ENCODE peak calls at places on chromosomes 4 and X, in four cellular contexts. I, P, T and R are unnamed samples.

GRCh38 chr4:1767770-1768366 is 25.2 kb upstream of the FGFR3 start:
- DNase-seq in P (peak), T (peak), I (peak), R (no peak)

GRCh38 chr4:127782025-127782274 is 172 bp upstream of the HSPA4L start:
- DNase-seq in T (peak), I (peak), P (peak), R (no peak)

GRCh38 chr4:173835863-173836262 is 305.8 kb upstream of the HAND2 start:
- DNase-seq in P (peak), I (peak), T (no peak), R (no peak)

GRCh38 chrX:33741807-33742206 is 390.3 kb downstream of the FAM47A start:
- DNase-seq in P (no peak), I (no peak), T (no peak), R (no peak)

GRCh38 chr4:87524456-87524855 is 4.7 kb downstream of the SPARCL1 start:
- DNase-seq in P (no peak), T (no peak), I (no peak), R (no peak)

GRCh38 chrX:42384956-42385355 is 393.0 kb downstream of the PPP1R2C start:
- DNase-seq in P (peak), T (no peak), I (peak), R (no peak)

GRCh38 chr4:16413794-16414555 is 187.7 kb upstream of the TAPT1 start:
- DNase-seq in T (no peak), P (no peak), I (no peak), R (no peak)

GRCh38 chr4:57119054-57119651 is 9.0 kb upstream of the IGFBP7 start:
- DNase-seq in I (no peak), P (peak), T (no peak), R (no peak)

GRCh38 chr4:187118166-187118565 is 394.5 kb upstream of the FAT1 start:
- DNase-seq in T (no peak), P (no peak), I (no peak), R (no peak)

GRCh38 chrX:69123481-69123880 is 41.8 kb downstream of the PJA1 start:
- DNase-seq in T (no peak), I (no peak), P (no peak), R (no peak)

GRCh38 chrX:19513383-19513782 is 1.9 kb downstream of the MAP3K15 start:
- DNase-seq in P (peak), I (no peak), T (peak), R (no peak)

GRCh38 chrX:68462197-68462596 is 28.9 kb upstream of the OPHN1 start:
- DNase-seq in P (peak), T (no peak), I (no peak), R (no peak)

GRCh38 chr4:27005512-27006246 is 145.0 kb downstream of the STIM2 start:
- DNase-seq in T (no peak), P (peak), I (no peak), R (no peak)

GRCh38 chrX:39067866-39068265 is 266.6 kb downstream of the MID1IP1 start:
- DNase-seq in P (no peak), T (no peak), I (no peak), R (no peak)

GRCh38 chr4:57099363-57099762 is 10.8 kb downstream of the IGFBP7 start:
- DNase-seq in P (no peak), I (no peak), T (no peak), R (no peak)

GRCh38 chrX:497201-497710 is 110.5 kb upstream of the PPP2R3B start:
- DNase-seq in T (no peak), I (no peak), P (no peak), R (no peak)

GRCh38 chr4:101953949-101954348 is 163.4 kb downstream of the BANK1 start:
- DNase-seq in P (peak), I (peak), T (no peak), R (no peak)

GRCh38 chr4:129583868-129584267 is 487.9 kb downstream of the C4orf33 start:
- DNase-seq in P (peak), T (no peak), I (no peak), R (no peak)

GRCh38 chr4:24067781-24068193 is 177.9 kb upstream of the PPARGC1A start:
- DNase-seq in I (peak), P (peak), T (no peak), R (no peak)

GRCh38 chrX:39162322-39162721 is 361.1 kb downstream of the MID1IP1 start:
- DNase-seq in P (no peak), I (no peak), T (no peak), R (no peak)

GRCh38 chrX:69285401-69285871 is 120.2 kb upstream of the PJA1 start:
- DNase-seq in T (no peak), I (no peak), P (peak), R (peak)

GRCh38 chrX:35682481-35682880 is 115.7 kb upstream of the MAGEB16 start:
- DNase-seq in I (no peak), P (peak), T (no peak), R (no peak)

GRCh38 chrX:17689971-17690409 is 47.3 kb upstream of the SCML1 start:
- DNase-seq in T (peak), P (peak), I (peak), R (peak)

GRCh38 chr4:143626134-143626859 is 74.2 kb downstream of the FREM3 start:
- DNase-seq in I (no peak), P (no peak), T (peak), R (peak)

GRCh38 chr4:681736-682451 is 7.1 kb downstream of the SLC49A3 start:
- DNase-seq in I (peak), T (peak), P (no peak), R (peak)

GRCh38 chr4:30917946-30918345 is 197.8 kb downstream of the PCDH7 start:
- DNase-seq in P (no peak), T (no peak), I (no peak), R (no peak)

GRCh38 chr4:22099896-22100295 is 151.3 kb upstream of the KCNIP4 start:
- DNase-seq in P (peak), I (no peak), T (no peak), R (no peak)

GRCh38 chr4:182306792-182307507 is 63.7 kb downstream of the TENM3 start:
- DNase-seq in P (peak), I (no peak), T (no peak), R (no peak)

GRCh38 chrX:74325130-74326059 is 21.4 kb downstream of the ZCCHC13 start:
- DNase-seq in I (no peak), T (no peak), P (no peak), R (no peak)

GRCh38 chr4:124018383-124019317 is 622.1 kb downstream of the SPRY1 start:
- DNase-seq in I (no peak), T (peak), P (no peak), R (no peak)

GRCh38 chrX:1807301-1807731 is 192.5 kb downstream of the ASMT start:
- DNase-seq in P (no peak), T (no peak), I (no peak), R (no peak)

GRCh38 chr4:121256346-121256745 is 92.2 kb upstream of the TNIP3 start:
- DNase-seq in I (no peak), T (peak), P (peak), R (no peak)

GRCh38 chr4:48706741-48707140 is 73.3 kb downstream of the FRYL start:
- DNase-seq in T (no peak), I (peak), P (no peak), R (no peak)

GRCh38 chr4:30714408-30715031 is 5.6 kb upstream of the PCDH7 start:
- DNase-seq in P (peak), T (peak), I (peak), R (no peak)

GRCh38 chrX:140360284-140360683 is 144.6 kb downstream of the SOX3 start:
- DNase-seq in P (peak), T (no peak), I (no peak), R (no peak)

GRCh38 chr4:85747871-85748491 is 273.0 kb downstream of the ARHGAP24 start:
- DNase-seq in T (peak), P (peak), I (peak), R (no peak)

GRCh38 chr4:144295286-144295995 is 154.9 kb upstream of the GYPA start:
- DNase-seq in I (no peak), P (peak), T (no peak), R (no peak)

GRCh38 chr4:147594107-147594506 is 23.1 kb upstream of the TMEM184C start:
- DNase-seq in T (no peak), P (no peak), I (no peak), R (no peak)
- TF ChIP-seq CTCF in T (no peak), P (no peak), I (no peak), R (no peak)

GRCh38 chr4:100314057-100314456 is 123.8 kb upstream of the DDIT4L start:
- DNase-seq in I (no peak), P (no peak), T (no peak), R (no peak)

GRCh38 chr4:100312615-100313355 is 122.5 kb upstream of the DDIT4L start:
- DNase-seq in I (no peak), P (no peak), T (no peak), R (no peak)

GRCh38 chr4:100306018-100306417 is 115.8 kb upstream of the DDIT4L start:
- DNase-seq in I (no peak), P (peak), T (no peak), R (no peak)

DNA sequence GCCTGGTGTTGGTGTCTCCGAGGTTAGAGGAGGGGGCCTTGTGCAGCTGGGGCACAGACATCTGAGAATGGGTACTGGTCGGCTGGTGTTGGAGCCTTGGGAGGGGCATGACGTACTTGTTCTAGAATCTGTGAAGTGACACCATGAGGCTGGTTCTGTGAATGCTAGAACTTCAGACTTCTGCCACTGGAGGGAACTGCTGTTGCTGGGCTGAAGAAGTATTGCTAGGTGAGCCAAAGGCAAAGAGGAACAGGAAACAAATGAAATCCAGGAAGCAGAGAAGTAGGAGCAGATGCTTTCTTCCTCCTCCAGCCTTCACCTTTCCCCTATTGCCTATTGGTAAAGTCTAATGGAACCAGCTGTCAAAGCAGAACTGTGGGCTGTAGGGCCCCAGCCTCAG is 120.9 kb upstream of the DDIT4L start:
- DNase-seq in P (peak), I (no peak), T (no peak), R (no peak)
- TF ChIP-seq CTCF in P (peak), I (no peak), T (no peak), R (no peak)

GRCh38 chr4:94626942-94627341 is 130.8 kb upstream of the BMPR1B start:
- DNase-seq in I (no peak), T (no peak), P (no peak), R (no peak)

GRCh38 chr4:94621491-94622080 is 136.2 kb upstream of the BMPR1B start:
- DNase-seq in I (peak), T (no peak), P (peak), R (no peak)

DNA sequence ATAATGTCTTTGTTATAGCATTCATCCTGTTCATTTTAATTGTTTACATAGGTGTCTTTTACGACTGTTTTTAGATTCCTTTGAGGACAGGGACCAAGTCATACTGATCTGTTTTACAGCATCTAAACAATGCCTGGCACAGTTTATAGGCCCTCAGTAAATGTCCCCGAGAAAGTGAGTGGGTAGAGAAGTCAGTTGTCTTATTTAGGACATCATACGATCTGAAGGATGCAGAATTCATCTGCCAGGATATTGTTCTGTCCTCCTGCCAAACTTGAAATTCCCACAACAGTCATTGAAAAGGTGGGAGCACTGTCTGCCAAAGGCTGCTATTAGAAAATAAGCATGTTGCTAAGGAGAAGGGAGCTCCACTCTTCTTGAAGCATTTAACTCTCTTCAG is 134.2 kb upstream of the BMPR1B start:
- DNase-seq in I (no peak), P (no peak), T (no peak), R (no peak)
- TF ChIP-seq CTCF in I (no peak), P (no peak), T (no peak), R (no peak)

GRCh38 chr4:54318904-54319303 is 89.8 kb downstream of the PDGFRA start:
- DNase-seq in T (no peak), P (peak), I (peak), R (no peak)

GRCh38 chr4:54316139-54316538 is 87.0 kb downstream of the PDGFRA start:
- DNase-seq in P (no peak), T (no peak), I (no peak), R (no peak)

GRCh38 chr4:54317690-54318089 is 88.6 kb downstream of the PDGFRA start:
- DNase-seq in P (no peak), I (no peak), T (no peak), R (no peak)

GRCh38 chr4:54320826-54321320 is 91.8 kb downstream of the PDGFRA start:
- DNase-seq in T (no peak), I (no peak), P (peak), R (no peak)

GRCh38 chr4:54315561-54315960 is 86.5 kb downstream of the PDGFRA start:
- DNase-seq in P (no peak), I (no peak), T (no peak), R (no peak)
- TF ChIP-seq CTCF in P (no peak), I (no peak), T (no peak), R (no peak)

GRCh38 chr4:81919238-81919637 is 447.5 kb upstream of the RASGEF1B start:
- DNase-seq in I (peak), P (peak), T (no peak), R (no peak)

GRCh38 chr4:81923140-81923539 is 450.7 kb downstream of the HNRNPD start:
- DNase-seq in T (no peak), P (no peak), I (no peak), R (no peak)

GRCh38 chr4:81921757-81922159 is 450.1 kb upstream of the RASGEF1B start:
- DNase-seq in P (no peak), I (no peak), T (no peak), R (no peak)

GRCh38 chr4:81922271-81922775 is 450.6 kb upstream of the RASGEF1B start:
- DNase-seq in I (no peak), P (no peak), T (no peak), R (no peak)

GRCh38 chr4:81919810-81920209 is 448.1 kb upstream of the RASGEF1B start:
- DNase-seq in I (peak), T (no peak), P (no peak), R (no peak)
- TF ChIP-seq CTCF in I (no peak), T (no peak), P (no peak), R (no peak)

DNA sequence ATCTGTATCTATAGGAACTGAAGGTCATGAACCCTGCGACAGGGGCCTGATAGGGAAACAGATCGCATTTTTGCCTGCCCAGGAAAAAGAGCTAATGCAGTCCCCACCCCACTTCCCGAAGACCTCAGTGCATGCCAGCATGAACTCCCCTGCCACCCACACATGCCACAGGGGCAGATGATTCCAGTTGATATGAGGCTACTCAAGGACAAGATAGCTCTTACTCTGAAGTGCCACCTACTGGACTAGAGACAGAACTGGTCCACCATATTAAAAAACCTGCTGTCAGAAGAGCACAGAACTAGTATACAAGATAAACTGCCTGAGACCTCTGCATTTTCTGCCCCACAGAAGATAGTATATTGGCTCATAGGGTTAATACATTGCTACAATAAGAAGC is 68.0 kb downstream of the YIPF7 start:
- DNase-seq in I (no peak), P (no peak), T (no peak), R (no peak)
- TF ChIP-seq CTCF in I (no peak), P (no peak), T (no peak), R (no peak)

GRCh38 chrX:6095469-6095868 is 133.2 kb downstream of the NLGN4X start:
- DNase-seq in P (peak), T (no peak), I (no peak), R (no peak)
- TF ChIP-seq CTCF in P (peak), T (no peak), I (no peak), R (no peak)

DNA sequence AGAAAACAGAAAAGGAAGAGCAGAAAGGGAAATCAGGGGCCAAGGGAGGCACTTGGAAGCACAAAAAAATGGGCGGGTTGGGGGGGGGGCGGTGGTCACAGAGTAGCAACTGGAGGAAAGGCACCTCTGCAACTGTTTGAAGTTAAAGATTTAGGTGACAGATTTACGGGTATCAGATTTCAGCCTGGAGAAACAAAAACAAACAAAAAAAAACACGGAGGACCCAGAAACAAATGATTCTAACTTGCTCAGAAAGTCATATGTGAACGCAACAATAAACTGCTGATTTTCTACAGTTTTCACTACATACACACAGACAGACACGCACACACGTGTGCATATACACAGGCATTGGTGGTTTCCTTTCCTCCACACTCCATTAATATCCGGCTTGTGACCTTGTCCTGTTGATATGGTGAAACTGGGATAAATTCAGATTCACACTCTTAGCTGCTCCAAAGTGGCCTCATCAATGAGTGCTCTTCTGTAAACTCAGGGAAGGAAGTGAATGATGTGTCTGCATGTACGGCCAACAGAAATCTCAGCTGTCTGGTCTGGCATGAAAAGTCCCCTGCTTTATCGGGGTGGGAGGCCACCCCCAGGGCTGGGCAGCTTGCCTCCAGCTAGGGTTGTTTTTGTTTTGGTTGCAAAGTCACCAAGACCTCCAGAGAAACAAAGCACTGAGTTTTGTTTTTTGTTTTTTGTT is 54.3 kb downstream of the CHST7 start:
- DNase-seq in I (no peak), T (no peak), P (no peak), R (no peak)
- TF ChIP-seq CTCF in I (no peak), T (no peak), P (no peak), R (no peak)

GRCh38 chr4:8854016-8854415 is 17.6 kb downstream of the HMX1 start:
- DNase-seq in I (no peak), P (no peak), T (no peak), R (no peak)

GRCh38 chr4:8857682-8858187 is 13.9 kb downstream of the HMX1 start:
- DNase-seq in P (no peak), T (no peak), I (no peak), R (no peak)

GRCh38 chr4:8856835-8857590 is 14.6 kb downstream of the HMX1 start:
- DNase-seq in P (no peak), I (no peak), T (no peak), R (no peak)

GRCh38 chr4:8854866-8855265 is 16.8 kb downstream of the HMX1 start:
- DNase-seq in T (no peak), I (no peak), P (peak), R (no peak)

GRCh38 chr4:8855781-8856245 is 15.8 kb downstream of the HMX1 start:
- DNase-seq in T (no peak), P (no peak), I (no peak), R (no peak)
- TF ChIP-seq CTCF in T (no peak), P (no peak), I (no peak), R (no peak)

GRCh38 chr4:103074039-103074438 is 2.5 kb downstream of the SLC9B2 start:
- DNase-seq in I (no peak), T (no peak), P (no peak), R (no peak)

GRCh38 chr4:103075894-103076776 is at the start of gene SLC9B2:
- DNase-seq in P (peak), I (peak), T (peak), R (peak)

GRCh38 chr4:103075435-103075893 is 1.1 kb downstream of the SLC9B2 start:
- DNase-seq in P (no peak), T (no peak), I (no peak), R (no peak)

GRCh38 chr4:103076777-103077347 is 301 bp upstream of the SLC9B2 start:
- DNase-seq in T (no peak), I (no peak), P (no peak), R (no peak)

GRCh38 chr4:103074598-103075434 is 1.7 kb downstream of the SLC9B2 start:
- DNase-seq in T (no peak), P (peak), I (no peak), R (no peak)
- TF ChIP-seq CTCF in T (no peak), P (no peak), I (no peak), R (no peak)